ENCODE peak calls at places on chromosomes 5 and 9, in four cellular contexts. One of them, this sample, is unnamed.

GRCh38 chr9:21902112-21902511 is 92.1 kb downstream of the CDKN2A start:
- DNase-seq in transverse colon: no peak
- DNase-seq in IMR-90: peak; percentile 25
- DNase-seq in adrenal gland: no peak
- DNase-seq in this sample: no peak

GRCh38 chr5:172891716-172892421 is 57.8 kb downstream of the ERGIC1 start:
- DNase-seq in IMR-90: no peak
- DNase-seq in adrenal gland: peak; percentile 94
- DNase-seq in transverse colon: no peak
- DNase-seq in this sample: no peak

GRCh38 chr5:140011297-140011802 is 31.7 kb downstream of the NRG2 start:
- DNase-seq in IMR-90: peak; percentile 1
- DNase-seq in transverse colon: no peak
- DNase-seq in adrenal gland: no peak
- DNase-seq in this sample: no peak

GRCh38 chr5:112907166-112907611 is 14.8 kb downstream of the REEP5 start:
- DNase-seq in transverse colon: no peak
- DNase-seq in IMR-90: no peak
- DNase-seq in adrenal gland: no peak
- DNase-seq in this sample: no peak

GRCh38 chr5:14186132-14186830 is 43.1 kb downstream of the TRIO start:
- DNase-seq in transverse colon: no peak
- DNase-seq in IMR-90: peak; percentile 85
- DNase-seq in adrenal gland: no peak
- DNase-seq in this sample: no peak

GRCh38 chr9:110928604-110929003 is 109.7 kb downstream of the LPAR1 start:
- DNase-seq in transverse colon: no peak
- DNase-seq in IMR-90: peak; percentile 61
- DNase-seq in adrenal gland: no peak
- DNase-seq in this sample: no peak

GRCh38 chr9:1469996-1470395 is 419.8 kb downstream of the DMRT2 start:
- DNase-seq in adrenal gland: no peak
- DNase-seq in IMR-90: no peak
- DNase-seq in transverse colon: no peak
- DNase-seq in this sample: no peak

GRCh38 chr5:178234753-178235599 is 2.4 kb upstream of the PHYKPL start:
- DNase-seq in IMR-90: peak; percentile 41
- DNase-seq in adrenal gland: peak; percentile 71
- DNase-seq in transverse colon: peak; percentile 84
- DNase-seq in this sample: peak; percentile 84

GRCh38 chr5:167861134-167861930 is 430.1 kb upstream of the WWC1 start:
- DNase-seq in transverse colon: no peak
- DNase-seq in IMR-90: no peak
- DNase-seq in adrenal gland: no peak
- DNase-seq in this sample: no peak

GRCh38 chr9:107504585-107505455 is 15.3 kb upstream of the KLF4 start:
- DNase-seq in IMR-90: peak; percentile 93
- DNase-seq in transverse colon: peak; percentile 49
- DNase-seq in adrenal gland: peak; percentile 28
- DNase-seq in this sample: no peak

GRCh38 chr5:142508630-142509425 is 177.1 kb downstream of the FGF1 start:
- DNase-seq in transverse colon: no peak
- DNase-seq in adrenal gland: no peak
- DNase-seq in IMR-90: no peak
- DNase-seq in this sample: no peak

GRCh38 chr5:87787640-87788039 is 374.9 kb upstream of the CCNH start:
- DNase-seq in adrenal gland: no peak
- DNase-seq in transverse colon: no peak
- DNase-seq in IMR-90: no peak
- DNase-seq in this sample: no peak

GRCh38 chr5:88681402-88681801 is 201.6 kb downstream of the MEF2C start:
- DNase-seq in adrenal gland: no peak
- DNase-seq in IMR-90: no peak
- DNase-seq in transverse colon: no peak
- DNase-seq in this sample: no peak

GRCh38 chr9:107751522-107752235 is 262.1 kb upstream of the KLF4 start:
- DNase-seq in IMR-90: peak; percentile 83
- DNase-seq in transverse colon: peak; percentile 74
- DNase-seq in adrenal gland: peak; percentile 66
- DNase-seq in this sample: no peak

GRCh38 chr5:156475831-156476551 is 149.0 kb downstream of the SGCD start:
- DNase-seq in IMR-90: peak; percentile 98
- DNase-seq in transverse colon: peak; percentile 12
- DNase-seq in adrenal gland: peak; percentile 78
- DNase-seq in this sample: no peak

GRCh38 chr5:147483197-147483790 is 26.6 kb downstream of the DPYSL3 start:
- DNase-seq in IMR-90: peak; percentile 48
- DNase-seq in adrenal gland: no peak
- DNase-seq in transverse colon: no peak
- DNase-seq in this sample: no peak

GRCh38 chr9:92954078-92954861 is 6.9 kb downstream of the FGD3 start:
- DNase-seq in IMR-90: no peak
- DNase-seq in adrenal gland: peak; percentile 47
- DNase-seq in transverse colon: peak; percentile 81
- DNase-seq in this sample: no peak

GRCh38 chr5:19865336-19866087 is 122.5 kb downstream of the CDH18 start:
- DNase-seq in IMR-90: no peak
- DNase-seq in adrenal gland: no peak
- DNase-seq in transverse colon: no peak
- DNase-seq in this sample: no peak

GRCh38 chr9:96782241-96782640 is 4.4 kb upstream of the ZNF510 start:
- DNase-seq in IMR-90: no peak
- DNase-seq in adrenal gland: no peak
- DNase-seq in transverse colon: no peak
- DNase-seq in this sample: no peak

GRCh38 chr5:145830594-145830993 is 4.5 kb downstream of the PRELID2 start:
- DNase-seq in adrenal gland: no peak
- DNase-seq in IMR-90: peak; percentile 81
- DNase-seq in transverse colon: no peak
- DNase-seq in this sample: no peak

GRCh38 chr5:103224118-103224893 is 34.3 kb upstream of the MACIR start:
- DNase-seq in transverse colon: peak; percentile 20
- DNase-seq in adrenal gland: peak; percentile 46
- DNase-seq in IMR-90: peak; percentile 75
- DNase-seq in this sample: peak; percentile 55

GRCh38 chr5:111563041-111563822 is 50.9 kb upstream of the STARD4 start:
- DNase-seq in transverse colon: no peak
- DNase-seq in IMR-90: peak; percentile 90
- DNase-seq in adrenal gland: no peak
- DNase-seq in this sample: no peak

GRCh38 chr9:125816321-125816720 is 69.1 kb downstream of the PBX3 start:
- DNase-seq in IMR-90: no peak
- DNase-seq in adrenal gland: no peak
- DNase-seq in transverse colon: no peak
- DNase-seq in this sample: no peak

GRCh38 chr5:72760259-72760658 is 56.2 kb upstream of the TNPO1 start:
- DNase-seq in IMR-90: peak; percentile 53
- DNase-seq in transverse colon: no peak
- DNase-seq in adrenal gland: no peak
- DNase-seq in this sample: no peak

GRCh38 chr9:6924149-6924548 is 166.4 kb downstream of the KDM4C start:
- DNase-seq in adrenal gland: no peak
- DNase-seq in transverse colon: no peak
- DNase-seq in IMR-90: no peak
- DNase-seq in this sample: no peak

GRCh38 chr5:96687812-96688453 is 25.8 kb downstream of the CAST start:
- DNase-seq in adrenal gland: no peak
- DNase-seq in IMR-90: peak; percentile 76
- DNase-seq in transverse colon: no peak
- DNase-seq in this sample: no peak

GRCh38 chr5:149257875-149258705 is 13.6 kb upstream of the AFAP1L1 start:
- DNase-seq in transverse colon: no peak
- DNase-seq in IMR-90: peak; percentile 87
- DNase-seq in adrenal gland: no peak
- DNase-seq in this sample: no peak

GRCh38 chr5:124398471-124398870 is 348.0 kb downstream of the ZNF608 start:
- DNase-seq in IMR-90: peak; percentile 19
- DNase-seq in adrenal gland: no peak
- DNase-seq in transverse colon: no peak
- DNase-seq in this sample: no peak

GRCh38 chr5:151697452-151697851 is 10.7 kb upstream of the SPARC start:
- DNase-seq in IMR-90: no peak
- DNase-seq in adrenal gland: no peak
- DNase-seq in transverse colon: no peak
- DNase-seq in this sample: no peak
- H3K27ac ChIP-seq in IMR-90: peak overlapping the region; percentile 92
- H3K27ac ChIP-seq in adrenal gland: no peak overlapping the region
- H3K27ac ChIP-seq in transverse colon: peak overlapping the region; percentile 73
- H3K27ac ChIP-seq in this sample: peak overlapping the region; percentile 85

DNA sequence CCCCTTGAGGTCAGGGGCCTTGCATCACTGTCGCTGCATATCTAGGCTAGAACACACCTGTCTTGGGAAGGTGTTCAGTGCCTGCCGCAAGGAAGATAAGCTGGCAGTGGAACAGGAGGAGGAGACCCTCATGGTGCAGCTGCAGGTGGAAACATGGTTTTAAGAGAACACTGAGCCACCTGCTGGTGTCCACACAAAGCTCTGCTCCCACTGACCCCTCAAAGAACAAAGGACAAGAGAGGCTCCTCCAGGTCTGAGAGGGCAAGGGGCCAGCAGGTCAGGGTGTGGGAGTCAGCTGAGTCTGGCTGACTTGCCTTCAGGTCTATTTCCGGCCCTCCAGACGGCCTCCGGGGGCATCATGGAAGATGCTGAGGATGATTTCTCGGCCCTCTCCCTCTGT is 210.1 kb upstream of the TBCA start:
- DNase-seq in transverse colon: no peak
- DNase-seq in IMR-90: no peak
- DNase-seq in adrenal gland: no peak
- DNase-seq in this sample: no peak
- TF ChIP-seq CTCF in transverse colon: no peak
- TF ChIP-seq CTCF in IMR-90: no peak
- TF ChIP-seq CTCF in adrenal gland: no peak
- TF ChIP-seq CTCF in this sample: no peak

GRCh38 chr5:150525781-150526180 is 17.9 kb downstream of the NDST1 start:
- DNase-seq in IMR-90: no peak
- DNase-seq in adrenal gland: no peak
- DNase-seq in transverse colon: no peak
- DNase-seq in this sample: no peak
- H3K36me3 ChIP-seq in IMR-90: peaks cover 46% of the 10 kb centered on the region
- H3K36me3 ChIP-seq in adrenal gland: no peaks in the 10 kb centered on the region
- H3K36me3 ChIP-seq in transverse colon: no peaks in the 10 kb centered on the region
- H3K36me3 ChIP-seq in this sample: peaks cover 5% of the 10 kb centered on the region

DNA sequence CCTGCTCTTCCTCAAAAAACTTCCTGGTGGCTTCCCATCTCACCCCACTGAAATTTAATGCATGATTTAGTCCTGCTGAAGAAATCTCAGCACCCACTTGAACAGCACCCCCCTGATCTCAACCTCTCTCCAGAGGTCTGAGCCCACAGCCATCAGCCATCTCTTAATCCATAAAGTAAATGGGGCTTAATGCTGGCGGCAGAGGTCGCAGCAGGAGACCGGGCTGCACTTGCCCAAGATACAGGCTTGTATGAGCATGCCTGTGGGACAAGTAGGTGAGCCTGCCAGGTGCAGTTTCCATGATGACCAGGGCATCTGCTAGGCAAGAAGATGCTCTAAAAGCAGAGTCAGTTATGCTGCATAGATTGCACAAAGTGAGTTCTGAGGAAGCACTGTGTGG is 52.4 kb upstream of the CTXN3 start:
- DNase-seq in IMR-90: no peak
- DNase-seq in transverse colon: no peak
- DNase-seq in adrenal gland: no peak
- DNase-seq in this sample: no peak
- H3K27ac ChIP-seq in IMR-90: no peak overlapping the region
- H3K27ac ChIP-seq in transverse colon: no peak overlapping the region
- H3K27ac ChIP-seq in adrenal gland: no peak overlapping the region
- H3K27ac ChIP-seq in this sample: no peak overlapping the region

DNA sequence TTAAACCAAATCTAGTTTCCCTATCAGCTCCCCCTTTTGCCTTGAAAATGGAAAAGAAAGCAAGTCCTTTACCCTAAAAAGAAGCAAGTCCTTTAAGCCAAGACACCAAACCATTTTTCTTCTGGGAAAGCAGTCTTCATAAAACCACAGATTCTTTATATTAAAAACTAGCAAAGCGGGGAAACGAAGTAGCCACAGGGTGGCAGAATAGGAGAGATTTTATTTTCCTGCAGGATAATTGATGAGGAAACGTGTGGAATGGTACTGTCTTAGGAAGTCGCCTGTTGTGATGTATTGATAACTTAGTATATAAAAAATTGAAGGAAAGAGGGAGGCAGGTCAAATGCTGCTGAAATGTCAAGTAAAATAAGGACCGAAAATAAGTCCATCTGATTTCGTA is 41.1 kb downstream of the ZNF883 start:
- DNase-seq in IMR-90: no peak
- DNase-seq in transverse colon: no peak
- DNase-seq in adrenal gland: no peak
- DNase-seq in this sample: no peak
- TF ChIP-seq CTCF in IMR-90: peak; percentile 45
- TF ChIP-seq CTCF in transverse colon: no peak
- TF ChIP-seq CTCF in adrenal gland: no peak
- TF ChIP-seq CTCF in this sample: no peak

GRCh38 chr5:181259974-181260719 is 796 bp downstream of the TRIM52 start:
- DNase-seq in transverse colon: no peak
- DNase-seq in IMR-90: no peak
- DNase-seq in adrenal gland: no peak
- DNase-seq in this sample: no peak
- H3K36me3 ChIP-seq in transverse colon: no peaks in the 10 kb centered on the region
- H3K36me3 ChIP-seq in IMR-90: peaks cover 7% of the 10 kb centered on the region
- H3K36me3 ChIP-seq in adrenal gland: no peaks in the 10 kb centered on the region
- H3K36me3 ChIP-seq in this sample: peaks cover 16% of the 10 kb centered on the region

GRCh38 chr9:124296800-124297552 is 39.2 kb downstream of the NEK6 start:
- DNase-seq in IMR-90: no peak
- DNase-seq in adrenal gland: no peak
- DNase-seq in transverse colon: no peak
- DNase-seq in this sample: no peak

GRCh38 chr9:124295097-124295794 is 37.5 kb downstream of the NEK6 start:
- DNase-seq in adrenal gland: peak; percentile 53
- DNase-seq in IMR-90: no peak
- DNase-seq in transverse colon: peak; percentile 33
- DNase-seq in this sample: no peak

GRCh38 chr9:124297915-124298645 is 40.3 kb downstream of the NEK6 start:
- DNase-seq in transverse colon: no peak
- DNase-seq in IMR-90: no peak
- DNase-seq in adrenal gland: no peak
- DNase-seq in this sample: no peak

GRCh38 chr9:124297553-124297905 is 39.8 kb downstream of the NEK6 start:
- DNase-seq in adrenal gland: peak; percentile 73
- DNase-seq in IMR-90: peak; percentile 96
- DNase-seq in transverse colon: peak; percentile 36
- DNase-seq in this sample: peak; percentile 58

GRCh38 chr9:124296094-124296493 is 38.3 kb downstream of the NEK6 start:
- DNase-seq in transverse colon: no peak
- DNase-seq in IMR-90: no peak
- DNase-seq in adrenal gland: no peak
- DNase-seq in this sample: no peak
- H3K27ac ChIP-seq in transverse colon: no peak overlapping the region
- H3K27ac ChIP-seq in IMR-90: peak overlapping the region; percentile 85
- H3K27ac ChIP-seq in adrenal gland: no peak overlapping the region
- H3K27ac ChIP-seq in this sample: peak overlapping the region; percentile 98